ENCODE peak calls at places on chromosomes 7 and 10, in seven cellular contexts. K is nephron progenitor cell, J is transverse colon, Y is GM23338, G is astrocyte, Z is right atrium auricular region, B is foreskin keratinocyte. R is an unnamed sample.

GRCh38 chr7:24668922-24669635 is 88.2 kb downstream of the GSDME start:
- DNase-seq in K (no peak), J (peak; percentile 25), Y (no peak), G (peak; percentile 17), Z (no peak), B (peak; percentile 75), R (no peak)

GRCh38 chr7:129210256-129210988 is 14.4 kb upstream of the AHCYL2 start:
- DNase-seq in K (peak; percentile 82), J (peak; percentile 77), Y (peak; percentile 84), G (no peak), Z (peak; percentile 84), B (no peak), R (peak; percentile 88)

GRCh38 chr10:50600831-50601466 is 22.8 kb downstream of the SGMS1 start:
- DNase-seq in K (no peak), J (no peak), Y (no peak), G (no peak), Z (no peak), B (peak; percentile 75), R (no peak)

GRCh38 chr7:121428857-121429489 is 32.9 kb upstream of the FAM3C start:
- DNase-seq in K (peak; percentile 16), J (no peak), Y (no peak), G (peak; percentile 53), Z (no peak), B (peak; percentile 62), R (no peak)

GRCh38 chr10:35331894-35332640 is 4.2 kb upstream of the CCNY start:
- DNase-seq in K (no peak), J (no peak), Y (no peak), G (peak; percentile 94), Z (no peak), B (peak; percentile 88), R (no peak)

GRCh38 chr10:70786799-70787415 is 1.7 kb upstream of the TBATA start:
- DNase-seq in K (no peak), J (no peak), Y (no peak), G (peak; percentile 49), Z (no peak), B (no peak), R (no peak)

GRCh38 chr7:94904982-94905381 is 2.4 kb upstream of the PPP1R9A start:
- DNase-seq in K (no peak), J (no peak), Y (no peak), G (no peak), Z (no peak), B (no peak), R (no peak)

GRCh38 chr10:18104223-18104872 is 35.9 kb upstream of the CACNB2 start:
- DNase-seq in K (peak; percentile 63), J (peak; percentile 56), Y (peak; percentile 69), G (peak; percentile 12), Z (no peak), B (peak; percentile 13), R (peak; percentile 54)

GRCh38 chr7:148633761-148634160 is 43.2 kb downstream of the C7orf33 start:
- DNase-seq in K (no peak), J (no peak), Y (no peak), G (no peak), Z (no peak), B (peak; percentile 16), R (no peak)

GRCh38 chr7:81791578-81792524 is 22.0 kb upstream of the HGF start:
- DNase-seq in K (no peak), J (no peak), Y (no peak), G (no peak), Z (no peak), B (no peak), R (no peak)

GRCh38 chr10:97505152-97505551 is 6.4 kb downstream of the UBTD1 start:
- DNase-seq in K (no peak), J (no peak), Y (no peak), G (no peak), Z (no peak), B (no peak), R (no peak)

GRCh38 chr10:130816116-130816901 is 495.2 kb downstream of the TCERG1L start:
- DNase-seq in K (no peak), J (no peak), Y (no peak), G (no peak), Z (peak; percentile 55), B (no peak), R (no peak)

GRCh38 chr10:123997486-123998196 is 95.8 kb downstream of the CHST15 start:
- DNase-seq in K (no peak), J (no peak), Y (no peak), G (peak; percentile 99), Z (peak; percentile 75), B (peak; percentile 99), R (no peak)

GRCh38 chr7:1460757-1461639 is 1.7 kb upstream of the MICALL2 start:
- DNase-seq in K (no peak), J (peak; percentile 81), Y (peak; percentile 66), G (peak; percentile 32), Z (peak; percentile 72), B (no peak), R (no peak)

GRCh38 chr10:133202778-133203651 is 27.0 kb upstream of the UTF1 start:
- DNase-seq in K (no peak), J (no peak), Y (no peak), G (no peak), Z (no peak), B (no peak), R (no peak)

GRCh38 chr10:61835069-61835908 is 66.2 kb upstream of the ARID5B start:
- DNase-seq in K (no peak), J (peak; percentile 16), Y (peak; percentile 75), G (peak; percentile 82), Z (no peak), B (peak; percentile 76), R (peak; percentile 26)

DNA sequence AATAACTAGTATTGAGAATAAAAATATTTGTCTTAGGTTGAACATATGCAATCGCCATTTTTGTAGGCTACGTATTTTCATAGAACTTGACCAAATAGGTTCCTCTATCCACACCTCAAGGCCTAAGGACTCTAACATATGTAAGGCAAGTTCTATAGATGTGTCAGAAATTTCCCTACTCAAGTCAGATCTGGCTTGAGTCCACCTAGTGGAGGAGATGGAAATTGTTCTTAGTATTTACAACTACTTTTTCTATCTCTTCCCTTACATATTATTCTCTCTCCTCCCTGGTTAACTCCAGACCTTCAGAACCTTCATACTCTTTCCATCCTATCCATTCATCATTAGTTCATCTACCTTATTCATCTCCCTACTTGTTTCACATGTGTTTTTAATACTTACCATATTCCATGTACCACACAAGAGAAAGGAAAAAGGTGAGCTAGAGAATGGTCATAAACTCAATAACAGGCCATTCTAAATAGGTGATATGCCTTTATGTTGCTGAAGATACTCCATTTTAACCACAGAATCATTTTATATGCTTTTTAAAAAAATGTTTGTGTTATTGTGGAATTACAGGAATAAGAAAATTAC is 174.5 kb upstream of the HDAC9 start:
- DNase-seq in K (no peak), J (no peak), Y (peak; percentile 78), G (peak; percentile 29), Z (no peak), B (peak; percentile 32), R (peak; percentile 8)
- TF ChIP-seq CTCF in K (peak; percentile 65), J (peak; percentile 62), Y (peak; percentile 68), G (peak; percentile 62), Z (peak; percentile 53), B (peak; percentile 70), R (peak; percentile 70)

GRCh38 chr10:119443970-119444660 is 98.4 kb downstream of the RGS10 start:
- DNase-seq in K (no peak), J (no peak), Y (no peak), G (no peak), Z (no peak), B (no peak), R (no peak)

GRCh38 chr10:119442758-119443060 is 99.8 kb downstream of the RGS10 start:
- DNase-seq in K (no peak), J (no peak), Y (no peak), G (no peak), Z (no peak), B (no peak), R (no peak)

GRCh38 chr10:119441151-119441821 is 101.2 kb downstream of the RGS10 start:
- DNase-seq in K (no peak), J (no peak), Y (no peak), G (peak; percentile 79), Z (peak; percentile 75), B (peak; percentile 8), R (no peak)

GRCh38 chr10:119443441-119443840 is 99.1 kb downstream of the RGS10 start:
- DNase-seq in K (no peak), J (no peak), Y (no peak), G (no peak), Z (no peak), B (no peak), R (no peak)

GRCh38 chr10:119441921-119442757 is 100.4 kb downstream of the RGS10 start:
- DNase-seq in K (peak; percentile 51), J (no peak), Y (no peak), G (no peak), Z (no peak), B (no peak), R (no peak)
- TF ChIP-seq CTCF in K (no peak), J (no peak), Y (no peak), G (no peak), Z (no peak), B (no peak), R (no peak)

GRCh38 chr7:139645572-139646523 is 122.4 kb downstream of the CLEC2L start:
- DNase-seq in K (peak; percentile 89), J (peak; percentile 88), Y (peak; percentile 97), G (peak; percentile 45), Z (peak; percentile 91), B (peak; percentile 48), R (peak; percentile 90)
- TF ChIP-seq CTCF in K (peak; percentile 83), J (peak; percentile 94), Y (peak; percentile 93), G (peak; percentile 93), Z (peak; percentile 93), B (peak; percentile 96), R (peak; percentile 96)

DNA sequence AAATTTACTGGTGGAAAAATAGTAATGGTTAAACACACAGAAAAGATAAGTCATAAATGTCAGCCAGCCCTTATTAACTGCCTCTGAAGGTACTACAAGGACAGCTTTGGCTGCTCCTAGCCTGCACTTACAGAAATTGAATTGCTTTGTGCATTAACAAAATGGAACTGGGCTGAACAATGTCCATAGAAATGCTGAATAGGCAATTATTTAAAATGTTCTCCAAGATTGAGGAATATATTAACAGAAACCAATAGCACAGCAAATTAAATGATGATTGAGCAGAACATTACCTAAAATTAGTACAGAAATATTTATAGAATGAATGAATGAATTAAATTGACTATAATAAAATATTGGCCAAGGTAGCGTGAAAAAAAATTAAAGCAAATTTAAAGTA is 42.4 kb upstream of the AGMO start:
- DNase-seq in K (no peak), J (no peak), Y (no peak), G (no peak), Z (no peak), B (no peak), R (no peak)
- TF ChIP-seq CTCF in K (no peak), J (no peak), Y (no peak), G (no peak), Z (no peak), B (no peak), R (no peak)